ENCODE peak calls at places on chromosomes 4 and X, in eight cellular contexts. R is endothelial cell, E is aorta, A is upper lobe of left lung, Y is HT1080, H is Karpas-422, K is mesenteric fat pad, L is sciatic nerve. Q is an unnamed sample.

GRCh38 chrX:30593435-30594200 is 16.1 kb upstream of the TASL start:
- DNase-seq in R (no peak), E (no peak), A (no peak), Y (no peak), H (peak; percentile 60), K (no peak), L (no peak), Q (no peak)

GRCh38 chr4:1472911-1473518 is 66.8 kb upstream of the NKX1-1 start:
- DNase-seq in R (no peak), E (no peak), A (no peak), Y (no peak), H (no peak), K (no peak), L (peak; percentile 41), Q (no peak)

GRCh38 chr4:83536649-83537352 is 893 bp downstream of the GPAT3 start:
- DNase-seq in R (peak; percentile 15), E (no peak), A (no peak), Y (no peak), H (no peak), K (no peak), L (no peak), Q (no peak)

GRCh38 chr4:102586644-102587021 is 85.5 kb downstream of the NFKB1 start:
- DNase-seq in R (no peak), E (no peak), A (no peak), Y (no peak), H (no peak), K (no peak), L (no peak), Q (no peak)

GRCh38 chr4:8046925-8047541 is 107.4 kb upstream of the AFAP1 start:
- DNase-seq in R (no peak), E (no peak), A (no peak), Y (peak; percentile 21), H (peak; percentile 60), K (no peak), L (no peak), Q (no peak)

GRCh38 chr4:126592088-126592487 is 1040.7 kb upstream of the INTU start:
- DNase-seq in R (no peak), E (no peak), A (no peak), Y (no peak), H (no peak), K (no peak), L (no peak), Q (no peak)

GRCh38 chr4:136900706-136901105 is 631.6 kb downstream of the PCDH18 start:
- DNase-seq in R (no peak), E (no peak), A (no peak), Y (peak; percentile 20), H (no peak), K (no peak), L (no peak), Q (no peak)

GRCh38 chr4:153018716-153019115 is 82.6 kb downstream of the FHDC1 start:
- DNase-seq in R (no peak), E (no peak), A (no peak), Y (no peak), H (no peak), K (no peak), L (no peak), Q (no peak)

GRCh38 chr4:154622598-154622997 is 10.1 kb upstream of the FGG start:
- DNase-seq in R (peak; percentile 17), E (no peak), A (no peak), Y (peak; percentile 54), H (peak; percentile 88), K (no peak), L (no peak), Q (no peak)

GRCh38 chr4:1628892-1629703 is 55.0 kb downstream of the FAM53A start:
- DNase-seq in R (peak; percentile 89), E (peak; percentile 74), A (peak; percentile 62), Y (peak; percentile 37), H (peak; percentile 86), K (no peak), L (peak; percentile 84), Q (peak; percentile 79)

GRCh38 chrX:12973561-12974216 is 1.2 kb upstream of the TMSB4X start:
- DNase-seq in R (no peak), E (peak; percentile 68), A (peak; percentile 50), Y (no peak), H (no peak), K (no peak), L (peak; percentile 65), Q (no peak)

GRCh38 chr4:101953949-101954348 is 163.4 kb downstream of the BANK1 start:
- DNase-seq in R (peak; percentile 11), E (no peak), A (no peak), Y (peak; percentile 81), H (peak; percentile 68), K (no peak), L (no peak), Q (no peak)

GRCh38 chr4:141131738-141132688 is 1.3 kb downstream of the RNF150 start:
- DNase-seq in R (peak; percentile 25), E (peak; percentile 62), A (no peak), Y (peak; percentile 5), H (no peak), K (no peak), L (peak; percentile 63), Q (peak; percentile 73)

GRCh38 chr4:175540151-175540550 is 271.9 kb downstream of the GPM6A start:
- DNase-seq in R (no peak), E (no peak), A (no peak), Y (peak; percentile 22), H (no peak), K (no peak), L (no peak), Q (no peak)

GRCh38 chr4:76090241-76090691 is 15.8 kb downstream of the ART3 start:
- DNase-seq in R (no peak), E (peak; percentile 51), A (peak; percentile 60), Y (peak; percentile 56), H (no peak), K (no peak), L (no peak), Q (no peak)

GRCh38 chr4:138003248-138003647 is 238.9 kb downstream of the SLC7A11 start:
- DNase-seq in R (no peak), E (no peak), A (no peak), Y (no peak), H (no peak), K (no peak), L (no peak), Q (no peak)

GRCh38 chrX:129600981-129601424 is 53.8 kb downstream of the APLN start:
- DNase-seq in R (no peak), E (no peak), A (no peak), Y (no peak), H (peak; percentile 73), K (no peak), L (peak; percentile 67), Q (no peak)

GRCh38 chrX:49915352-49916222 is 6.8 kb upstream of the CLCN5 start:
- DNase-seq in R (peak; percentile 35), E (no peak), A (peak; percentile 31), Y (peak; percentile 3), H (peak; percentile 84), K (no peak), L (peak; percentile 62), Q (no peak)

GRCh38 chrX:150869450-150869849 is 29.0 kb downstream of the CD99L2 start:
- DNase-seq in R (no peak), E (no peak), A (peak; percentile 36), Y (no peak), H (no peak), K (no peak), L (no peak), Q (no peak)

GRCh38 chr4:188665466-188665865 is 526.2 kb downstream of the TRIML1 start:
- DNase-seq in R (no peak), E (no peak), A (no peak), Y (peak; percentile 7), H (no peak), K (no peak), L (no peak), Q (no peak)

GRCh38 chr4:77418333-77418732 is 187.3 kb upstream of the CXCL13 start:
- DNase-seq in R (peak; percentile 18), E (no peak), A (no peak), Y (peak; percentile 24), H (peak; percentile 58), K (no peak), L (no peak), Q (no peak)

GRCh38 chr4:56619816-56620215 is 61.3 kb downstream of the HOPX start:
- DNase-seq in R (no peak), E (no peak), A (no peak), Y (no peak), H (no peak), K (no peak), L (no peak), Q (no peak)

GRCh38 chrX:15930585-15930984 is 76.0 kb upstream of the AP1S2 start:
- DNase-seq in R (no peak), E (no peak), A (no peak), Y (peak; percentile 40), H (peak; percentile 75), K (no peak), L (no peak), Q (no peak)